ENCODE peak calls at places on chromosomes 13 and 19, in ten cellular contexts. G, Z, Y, R, A, V, T, H, O and Q are unnamed samples.

GRCh38 chr13:21567714-21568113 is 36.3 kb downstream of the MICU2 start:
- DNase-seq in G (no peak), Z (no peak), Y (no peak), R (no peak), A (no peak), V (no peak), T (no peak), H (no peak), O (no peak), Q (no peak)

GRCh38 chr19:41795031-41795461 is 1.3 kb upstream of the CEACAM3 start:
- DNase-seq in G (peak), Z (peak), Y (peak), R (peak), A (peak), V (peak), T (peak), H (peak), O (peak), Q (no peak)

GRCh38 chr13:95650691-95651090 is 6.2 kb upstream of the DZIP1 start:
- DNase-seq in G (no peak), Z (no peak), Y (no peak), R (no peak), A (no peak), V (no peak), T (no peak), H (no peak), O (no peak), Q (no peak)

GRCh38 chr13:113403255-113404104 is 39.5 kb upstream of the GRTP1 start:
- DNase-seq in G (no peak), Z (no peak), Y (no peak), R (no peak), A (no peak), V (no peak), T (no peak), H (no peak), O (no peak), Q (no peak)

GRCh38 chr19:51689751-51690358 is 3.3 kb upstream of the SPACA6 start:
- DNase-seq in G (no peak), Z (no peak), Y (peak), R (no peak), A (no peak), V (no peak), T (no peak), H (no peak), O (no peak), Q (peak)

GRCh38 chr19:37669336-37669963 is 14.2 kb upstream of the ZFP30 start:
- DNase-seq in G (no peak), Z (no peak), Y (no peak), R (no peak), A (no peak), V (no peak), T (no peak), H (no peak), O (no peak), Q (no peak)

GRCh38 chr13:33312150-33312908 is 26.8 kb upstream of the STARD13 start:
- DNase-seq in G (no peak), Z (no peak), Y (peak), R (no peak), A (no peak), V (no peak), T (no peak), H (no peak), O (peak), Q (no peak)

GRCh38 chr19:12794936-12795335 is 3.6 kb downstream of the JUNB start:
- DNase-seq in G (no peak), Z (no peak), Y (no peak), R (no peak), A (no peak), V (no peak), T (peak), H (no peak), O (no peak), Q (no peak)

GRCh38 chr19:49566302-49566701 is 14.1 kb downstream of the NOSIP start:
- DNase-seq in G (no peak), Z (no peak), Y (no peak), R (no peak), A (no peak), V (no peak), T (no peak), H (no peak), O (no peak), Q (no peak)

GRCh38 chr13:49457221-49457620 is 13.1 kb downstream of the SETDB2 start:
- DNase-seq in G (no peak), Z (no peak), Y (peak), R (peak), A (no peak), V (no peak), T (no peak), H (no peak), O (no peak), Q (no peak)

GRCh38 chr13:80400164-80400767 is 59.3 kb upstream of the SPRY2 start:
- DNase-seq in G (no peak), Z (no peak), Y (no peak), R (no peak), A (no peak), V (no peak), T (no peak), H (no peak), O (no peak), Q (no peak)

GRCh38 chr13:42969558-42970172 is 22.4 kb downstream of the EPSTI1 start:
- DNase-seq in G (peak), Z (peak), Y (peak), R (peak), A (peak), V (peak), T (peak), H (peak), O (peak), Q (peak)